ENCODE peak calls at places on chromosomes 7 and 10, in five cellular contexts. I is IMR-90, L is ELR, K is NCI-H2171, D is HTR-8/SVneo. V is an unnamed sample.

GRCh38 chr7:7201583-7202374 is 19.4 kb downstream of the C1GALT1 start:
- DNase-seq in D (no peak), K (no peak), L (no peak), I (no peak), V (peak; percentile 81)

GRCh38 chr10:89516149-89516832 is 19.1 kb downstream of the SLC16A12 start:
- DNase-seq in I (peak; percentile 98), D (no peak), L (peak; percentile 93), K (no peak), V (peak; percentile 98)

GRCh38 chr7:120770206-120770605 is 87.7 kb downstream of the TSPAN12 start:
- DNase-seq in K (no peak), D (no peak), L (no peak), I (no peak), V (no peak)

GRCh38 chr7:44279286-44279685 is 46.1 kb downstream of the CAMK2B start:
- DNase-seq in I (no peak), K (no peak), L (no peak), D (no peak), V (no peak)

GRCh38 chr10:23364378-23364777 is 19.8 kb upstream of the C10orf67 start:
- DNase-seq in I (no peak), K (no peak), L (no peak), D (no peak), V (no peak)

GRCh38 chr10:27998178-27998953 is 513 bp downstream of the ODAD2 start:
- DNase-seq in L (peak; percentile 63), K (no peak), D (peak; percentile 44), I (peak; percentile 26), V (peak; percentile 50)

GRCh38 chr10:6593140-6593740 is 13.2 kb upstream of the PRKCQ start:
- DNase-seq in L (peak; percentile 5), K (no peak), I (no peak), D (no peak), V (peak; percentile 43)

GRCh38 chr7:157004050-157004838 is 6.2 kb downstream of the MNX1 start:
- DNase-seq in L (peak; percentile 44), D (no peak), I (peak; percentile 13), K (no peak), V (no peak)

GRCh38 chr10:44399478-44400451 is 14.9 kb upstream of the CXCL12 start:
- DNase-seq in K (no peak), L (no peak), D (no peak), I (no peak), V (no peak)

GRCh38 chr10:33421789-33422188 is 87.3 kb upstream of the NRP1 start:
- DNase-seq in I (peak; percentile 93), L (peak; percentile 91), D (peak; percentile 72), K (no peak), V (peak; percentile 90)

V was measured in kidney tubule cell.